ENCODE peak calls at places on chromosomes 4 and X, in nine cellular contexts. One of them, this sample, is unnamed.

GRCh38 chrX:10017866-10018265 is 50.7 kb downstream of the CLDN34 start:
- DNase-seq in GM20000: no peak
- DNase-seq in cardiac muscle cell: peak; percentile 58
- DNase-seq in neural crest cell: no peak
- DNase-seq in BE2C: no peak
- DNase-seq in neural progenitor cell: no peak
- DNase-seq in left lung: no peak
- DNase-seq in HCT116: peak; percentile 65
- DNase-seq in osteocyte: no peak
- DNase-seq in this sample: no peak

GRCh38 chrX:103101280-103102042 is 8.5 kb upstream of the NXF3 start:
- DNase-seq in GM20000: no peak
- DNase-seq in cardiac muscle cell: peak; percentile 37
- DNase-seq in neural crest cell: no peak
- DNase-seq in BE2C: peak; percentile 19
- DNase-seq in neural progenitor cell: peak; percentile 54
- DNase-seq in left lung: no peak
- DNase-seq in HCT116: no peak
- DNase-seq in osteocyte: peak; percentile 34
- DNase-seq in this sample: no peak

GRCh38 chrX:545488-545887 is 85.1 kb upstream of the SHOX start:
- DNase-seq in GM20000: no peak
- DNase-seq in cardiac muscle cell: no peak
- DNase-seq in neural crest cell: no peak
- DNase-seq in BE2C: no peak
- DNase-seq in neural progenitor cell: peak; percentile 63
- DNase-seq in left lung: no peak
- DNase-seq in HCT116: no peak
- DNase-seq in osteocyte: peak; percentile 76
- DNase-seq in this sample: no peak

GRCh38 chrX:46327229-46328081 is 217.8 kb downstream of the ZNF674 start:
- DNase-seq in GM20000: no peak
- DNase-seq in cardiac muscle cell: peak; percentile 68
- DNase-seq in neural crest cell: peak; percentile 3
- DNase-seq in BE2C: no peak
- DNase-seq in neural progenitor cell: peak; percentile 87
- DNase-seq in left lung: no peak
- DNase-seq in HCT116: peak; percentile 76
- DNase-seq in osteocyte: no peak
- DNase-seq in this sample: no peak

GRCh38 chrX:66030505-66031317 is 9.2 kb downstream of the VSIG4 start:
- DNase-seq in GM20000: peak; percentile 11
- DNase-seq in cardiac muscle cell: peak; percentile 15
- DNase-seq in neural crest cell: no peak
- DNase-seq in BE2C: no peak
- DNase-seq in neural progenitor cell: peak; percentile 47
- DNase-seq in left lung: no peak
- DNase-seq in HCT116: peak; percentile 10
- DNase-seq in osteocyte: no peak
- DNase-seq in this sample: peak; percentile 53

GRCh38 chrX:136528645-136529315 is 3.2 kb upstream of the VGLL1 start:
- DNase-seq in GM20000: no peak
- DNase-seq in cardiac muscle cell: no peak
- DNase-seq in neural crest cell: no peak
- DNase-seq in BE2C: peak; percentile 43
- DNase-seq in neural progenitor cell: peak; percentile 12
- DNase-seq in left lung: no peak
- DNase-seq in HCT116: no peak
- DNase-seq in osteocyte: no peak
- DNase-seq in this sample: no peak

GRCh38 chr4:94976371-94977011 is 218.7 kb downstream of the BMPR1B start:
- DNase-seq in GM20000: no peak
- DNase-seq in cardiac muscle cell: no peak
- DNase-seq in neural crest cell: no peak
- DNase-seq in BE2C: peak; percentile 25
- DNase-seq in neural progenitor cell: no peak
- DNase-seq in left lung: no peak
- DNase-seq in HCT116: no peak
- DNase-seq in osteocyte: no peak
- DNase-seq in this sample: no peak

GRCh38 chrX:17377047-17377692 is 2.2 kb downstream of the NHS start:
- DNase-seq in GM20000: no peak
- DNase-seq in cardiac muscle cell: peak; percentile 36
- DNase-seq in neural crest cell: peak; percentile 2
- DNase-seq in BE2C: peak; percentile 23
- DNase-seq in neural progenitor cell: peak; percentile 69
- DNase-seq in left lung: peak; percentile 54
- DNase-seq in HCT116: peak; percentile 40
- DNase-seq in osteocyte: no peak
- DNase-seq in this sample: peak; percentile 47

GRCh38 chr4:111807556-111807955 is 337.7 kb upstream of the FAM241A start:
- DNase-seq in GM20000: no peak
- DNase-seq in cardiac muscle cell: peak; percentile 54
- DNase-seq in neural crest cell: no peak
- DNase-seq in BE2C: no peak
- DNase-seq in neural progenitor cell: no peak
- DNase-seq in left lung: no peak
- DNase-seq in HCT116: no peak
- DNase-seq in osteocyte: no peak
- DNase-seq in this sample: no peak

GRCh38 chr4:24924309-24924781 is 11.5 kb upstream of the CCDC149 start:
- DNase-seq in GM20000: no peak
- DNase-seq in cardiac muscle cell: no peak
- DNase-seq in neural crest cell: no peak
- DNase-seq in BE2C: no peak
- DNase-seq in neural progenitor cell: no peak
- DNase-seq in left lung: no peak
- DNase-seq in HCT116: no peak
- DNase-seq in osteocyte: no peak
- DNase-seq in this sample: no peak

GRCh38 chrX:150683536-150684146 is 9.6 kb upstream of the MTMR1 start:
- DNase-seq in GM20000: peak; percentile 19
- DNase-seq in cardiac muscle cell: peak; percentile 35
- DNase-seq in neural crest cell: no peak
- DNase-seq in BE2C: no peak
- DNase-seq in neural progenitor cell: peak; percentile 55
- DNase-seq in left lung: no peak
- DNase-seq in HCT116: peak; percentile 12
- DNase-seq in osteocyte: no peak
- DNase-seq in this sample: peak; percentile 17

GRCh38 chr4:41963105-41963504 is 18.5 kb upstream of the DCAF4L1 start:
- DNase-seq in GM20000: no peak
- DNase-seq in cardiac muscle cell: peak; percentile 23
- DNase-seq in neural crest cell: no peak
- DNase-seq in BE2C: no peak
- DNase-seq in neural progenitor cell: peak; percentile 29
- DNase-seq in left lung: no peak
- DNase-seq in HCT116: peak; percentile 10
- DNase-seq in osteocyte: no peak
- DNase-seq in this sample: peak; percentile 18

DNA sequence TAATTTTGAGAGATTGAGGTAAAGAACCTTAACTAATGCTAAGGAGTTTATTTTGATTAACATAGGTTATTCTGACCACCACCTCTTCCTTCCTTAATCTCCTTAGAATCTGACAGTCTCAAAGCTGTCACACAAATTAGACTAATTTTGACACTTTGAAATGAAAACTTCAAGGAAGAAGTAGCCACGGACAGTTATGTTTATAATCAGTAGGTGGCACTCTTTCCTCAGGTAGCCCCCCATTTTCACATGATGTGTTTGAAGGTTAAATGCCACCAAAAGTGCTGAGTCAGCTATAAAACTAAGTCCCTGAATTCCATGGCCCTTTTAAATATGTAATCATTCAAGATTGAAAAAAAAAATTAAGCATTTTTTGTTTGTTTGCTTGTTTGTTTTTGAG is 22.4 kb downstream of the TMEM33 start:
- DNase-seq in GM20000: peak; percentile 42
- DNase-seq in cardiac muscle cell: peak; percentile 56
- DNase-seq in neural crest cell: no peak
- DNase-seq in BE2C: no peak
- DNase-seq in neural progenitor cell: peak; percentile 50
- DNase-seq in left lung: no peak
- DNase-seq in HCT116: peak; percentile 24
- DNase-seq in osteocyte: no peak
- DNase-seq in this sample: peak; percentile 21
- TF ChIP-seq CTCF in GM20000: peak; percentile 25
- TF ChIP-seq CTCF in cardiac muscle cell: peak; percentile 37
- TF ChIP-seq CTCF in neural crest cell: peak; percentile 47
- TF ChIP-seq CTCF in BE2C: peak; percentile 69
- TF ChIP-seq CTCF in neural progenitor cell: peak; percentile 70
- TF ChIP-seq CTCF in left lung: peak; percentile 22
- TF ChIP-seq CTCF in HCT116: peak; percentile 30
- TF ChIP-seq CTCF in osteocyte: peak; percentile 38
- TF ChIP-seq CTCF in this sample: peak; percentile 55

DNA sequence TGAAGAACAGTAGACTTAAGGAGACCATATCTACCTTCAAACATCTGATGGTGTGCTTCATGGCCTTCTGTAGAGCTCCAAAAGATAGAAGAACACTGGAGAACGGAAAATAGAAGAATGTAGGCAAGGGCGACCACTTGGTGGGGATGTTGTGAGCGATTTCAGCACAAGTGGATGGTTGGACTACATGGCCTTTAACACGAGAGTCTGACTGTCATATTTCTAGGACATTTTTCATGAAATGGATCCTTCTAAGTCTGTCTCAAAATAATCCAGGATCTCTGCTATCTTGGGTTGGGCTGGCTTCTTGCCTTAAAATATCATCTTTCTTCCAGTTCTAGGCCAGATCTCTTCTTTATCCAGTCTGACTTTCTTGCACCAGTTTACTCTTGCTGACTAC is 1.3 kb upstream of the MID1IP1 start:
- DNase-seq in GM20000: no peak
- DNase-seq in cardiac muscle cell: no peak
- DNase-seq in neural crest cell: no peak
- DNase-seq in BE2C: no peak
- DNase-seq in neural progenitor cell: no peak
- DNase-seq in left lung: no peak
- DNase-seq in HCT116: no peak
- DNase-seq in osteocyte: no peak
- DNase-seq in this sample: peak; percentile 24
- TF ChIP-seq CTCF in GM20000: no peak
- TF ChIP-seq CTCF in cardiac muscle cell: no peak
- TF ChIP-seq CTCF in neural crest cell: no peak
- TF ChIP-seq CTCF in BE2C: no peak
- TF ChIP-seq CTCF in neural progenitor cell: no peak
- TF ChIP-seq CTCF in left lung: no peak
- TF ChIP-seq CTCF in HCT116: no peak
- TF ChIP-seq CTCF in osteocyte: peak; percentile 10
- TF ChIP-seq CTCF in this sample: no peak

DNA sequence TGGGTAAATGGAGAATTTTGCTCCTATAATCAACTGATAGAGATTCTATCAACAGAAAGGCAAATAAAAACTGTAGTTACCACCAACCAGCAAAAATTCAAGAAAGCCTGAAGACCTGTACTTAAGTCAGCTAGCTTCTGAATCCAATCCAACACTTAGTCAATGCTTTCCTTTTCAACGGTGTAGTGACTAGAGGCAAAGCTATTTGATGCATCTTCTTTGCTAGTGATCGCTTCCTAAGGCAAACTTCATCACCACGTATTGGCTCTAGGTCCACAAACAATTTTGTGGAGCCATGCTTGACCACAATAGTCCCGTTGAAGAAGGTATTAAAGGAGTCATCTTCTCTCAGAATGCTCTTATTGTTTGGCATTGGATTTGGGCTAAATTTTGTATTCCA is 25.0 kb upstream of the UBA6 start:
- DNase-seq in GM20000: no peak
- DNase-seq in cardiac muscle cell: no peak
- DNase-seq in neural crest cell: no peak
- DNase-seq in BE2C: no peak
- DNase-seq in neural progenitor cell: no peak
- DNase-seq in left lung: no peak
- DNase-seq in HCT116: no peak
- DNase-seq in osteocyte: no peak
- DNase-seq in this sample: no peak
- TF ChIP-seq CTCF in GM20000: no peak
- TF ChIP-seq CTCF in cardiac muscle cell: no peak
- TF ChIP-seq CTCF in neural crest cell: no peak
- TF ChIP-seq CTCF in BE2C: no peak
- TF ChIP-seq CTCF in neural progenitor cell: no peak
- TF ChIP-seq CTCF in left lung: no peak
- TF ChIP-seq CTCF in HCT116: no peak
- TF ChIP-seq CTCF in osteocyte: no peak
- TF ChIP-seq CTCF in this sample: no peak

GRCh38 chr4:182518421-182518820 is 275.2 kb downstream of the TENM3 start:
- DNase-seq in GM20000: no peak
- DNase-seq in cardiac muscle cell: no peak
- DNase-seq in neural crest cell: no peak
- DNase-seq in BE2C: no peak
- DNase-seq in neural progenitor cell: no peak
- DNase-seq in left lung: no peak
- DNase-seq in HCT116: no peak
- DNase-seq in osteocyte: no peak
- DNase-seq in this sample: no peak

GRCh38 chr4:182510836-182511235 is 267.6 kb downstream of the TENM3 start:
- DNase-seq in GM20000: no peak
- DNase-seq in cardiac muscle cell: no peak
- DNase-seq in neural crest cell: no peak
- DNase-seq in BE2C: no peak
- DNase-seq in neural progenitor cell: peak; percentile 66
- DNase-seq in left lung: no peak
- DNase-seq in HCT116: no peak
- DNase-seq in osteocyte: no peak
- DNase-seq in this sample: no peak

GRCh38 chr4:182519528-182519927 is 276.3 kb downstream of the TENM3 start:
- DNase-seq in GM20000: no peak
- DNase-seq in cardiac muscle cell: no peak
- DNase-seq in neural crest cell: no peak
- DNase-seq in BE2C: no peak
- DNase-seq in neural progenitor cell: no peak
- DNase-seq in left lung: no peak
- DNase-seq in HCT116: no peak
- DNase-seq in osteocyte: no peak
- DNase-seq in this sample: no peak

GRCh38 chr4:182507808-182508207 is 264.6 kb downstream of the TENM3 start:
- DNase-seq in GM20000: no peak
- DNase-seq in cardiac muscle cell: peak; percentile 29
- DNase-seq in neural crest cell: no peak
- DNase-seq in BE2C: no peak
- DNase-seq in neural progenitor cell: peak; percentile 20
- DNase-seq in left lung: no peak
- DNase-seq in HCT116: no peak
- DNase-seq in osteocyte: no peak
- DNase-seq in this sample: no peak

DNA sequence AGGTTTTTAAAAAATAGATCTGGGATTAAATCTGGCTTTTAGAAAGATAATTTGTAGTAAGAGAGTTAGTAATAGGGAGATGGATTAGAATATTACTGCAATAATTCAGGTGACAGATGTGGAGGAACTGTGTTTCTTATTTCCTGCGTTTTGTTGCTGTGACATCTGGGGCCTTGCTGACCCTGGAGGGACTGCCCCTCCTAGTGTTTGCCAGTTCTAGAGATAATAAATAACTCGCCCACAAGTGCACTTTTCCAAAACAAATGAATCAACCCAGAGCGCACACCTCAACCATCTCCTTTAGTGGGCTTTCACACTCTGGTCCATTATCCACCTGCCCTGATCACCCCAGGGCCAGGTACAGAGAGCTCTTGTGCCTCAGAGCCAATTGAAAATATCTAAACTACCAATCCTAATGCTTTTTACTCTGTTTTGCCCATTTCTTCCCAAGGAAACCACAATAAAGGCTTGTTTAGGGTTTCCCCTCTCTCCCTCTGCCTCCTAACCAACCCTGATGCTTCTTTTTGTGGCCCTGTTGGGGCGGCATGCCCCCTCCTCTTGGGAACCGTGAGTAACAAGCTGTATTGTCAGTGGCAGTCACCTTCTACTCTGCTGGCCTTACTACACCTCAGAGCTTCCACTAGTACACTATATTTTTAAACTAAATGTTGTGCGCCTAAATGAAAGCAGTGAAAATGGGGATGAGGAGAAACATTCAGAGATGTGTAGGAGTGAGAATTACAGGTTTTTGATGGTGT is 270.5 kb downstream of the TENM3 start:
- DNase-seq in GM20000: no peak
- DNase-seq in cardiac muscle cell: no peak
- DNase-seq in neural crest cell: no peak
- DNase-seq in BE2C: no peak
- DNase-seq in neural progenitor cell: no peak
- DNase-seq in left lung: no peak
- DNase-seq in HCT116: no peak
- DNase-seq in osteocyte: no peak
- DNase-seq in this sample: no peak
- TF ChIP-seq CTCF in GM20000: no peak
- TF ChIP-seq CTCF in cardiac muscle cell: no peak
- TF ChIP-seq CTCF in neural crest cell: no peak
- TF ChIP-seq CTCF in BE2C: no peak
- TF ChIP-seq CTCF in neural progenitor cell: no peak
- TF ChIP-seq CTCF in left lung: no peak
- TF ChIP-seq CTCF in HCT116: no peak
- TF ChIP-seq CTCF in osteocyte: no peak
- TF ChIP-seq CTCF in this sample: no peak

This sample was measured in activated CD8-positive, alpha-beta T cell treated with anti-CD3 and anti-CD28 coated beads for 36 hours.